ENCODE peak calls at places on chromosomes 7 and 10, in four cellular contexts. F is DMS153, R is GM20000, X is activated gamma-delta T cell treated with Interleukin-2 at 50 U/mL for 16 hours. J is an unnamed sample.

GRCh38 chr7:2169923-2170575 is 62.7 kb downstream of the MAD1L1 start:
- DNase-seq in F (peak), R (no peak), X (no peak), J (no peak)

GRCh38 chr10:125824736-125825135 is 1.4 kb downstream of the BCCIP start:
- DNase-seq in F (no peak), R (no peak), X (no peak), J (no peak)

GRCh38 chr7:96596120-96596826 is 113.4 kb downstream of the SEM1 start:
- DNase-seq in F (peak), R (no peak), X (no peak), J (peak)

GRCh38 chr7:42198296-42198695 is 38.7 kb downstream of the GLI3 start:
- DNase-seq in F (no peak), R (no peak), X (no peak), J (no peak)

GRCh38 chr10:116771101-116771705 is 28.8 kb upstream of the HSPA12A start:
- DNase-seq in F (no peak), R (no peak), X (no peak), J (no peak)

GRCh38 chr7:123792547-123792946 is 43.7 kb upstream of the WASL start:
- DNase-seq in F (no peak), R (no peak), X (no peak), J (no peak)

GRCh38 chr7:100563809-100564400 is 9.8 kb downstream of the SAP25 start:
- DNase-seq in F (no peak), R (peak), X (peak), J (peak)

GRCh38 chr7:77796960-77797359 is 1.3 kb downstream of the TMEM60 start:
- DNase-seq in F (no peak), R (no peak), X (no peak), J (no peak)

GRCh38 chr10:102776779-102777417 is 33.1 kb downstream of the WBP1L start:
- DNase-seq in F (no peak), R (no peak), X (no peak), J (no peak)

GRCh38 chr10:117126034-117126433 is 12.0 kb downstream of the VAX1 start:
- DNase-seq in F (no peak), R (no peak), X (no peak), J (no peak)

GRCh38 chr10:95319239-95319638 is 28.4 kb upstream of the PDLIM1 start:
- DNase-seq in F (no peak), R (no peak), X (no peak), J (no peak)

GRCh38 chr10:12699258-12699700 is 302.2 kb downstream of the CCDC3 start:
- DNase-seq in F (no peak), R (no peak), X (no peak), J (no peak)

GRCh38 chr10:22475527-22475856 is 130.2 kb downstream of the SPAG6 start:
- DNase-seq in F (no peak), R (no peak), X (no peak), J (no peak)

GRCh38 chr10:125543796-125544195 is 139.2 kb downstream of the TEX36 start:
- DNase-seq in F (no peak), R (no peak), X (no peak), J (no peak)

GRCh38 chr10:75617485-75618155 is 186.2 kb downstream of the LRMDA start:
- DNase-seq in F (no peak), R (no peak), X (no peak), J (no peak)

GRCh38 chr10:70809011-70809611 is 6.6 kb upstream of the SGPL1 start:
- DNase-seq in F (no peak), R (no peak), X (no peak), J (peak)

GRCh38 chr7:45984386-45985295 is 63.6 kb upstream of the IGFBP3 start:
- DNase-seq in F (no peak), R (no peak), X (no peak), J (no peak)

GRCh38 chr7:66920769-66921395 is at the start of gene TMEM248:
- DNase-seq in F (peak), R (peak), X (peak), J (peak)

GRCh38 chr10:103480521-103480920 is 1.5 kb upstream of the CALHM3 start:
- DNase-seq in F (no peak), R (no peak), X (no peak), J (no peak)

GRCh38 chr7:140542226-140542625 is 62.9 kb upstream of the MKRN1 start:
- DNase-seq in F (no peak), R (no peak), X (no peak), J (no peak)

GRCh38 chr7:133164444-133164843 is 82.6 kb upstream of the CHCHD3 start:
- DNase-seq in F (no peak), R (no peak), X (no peak), J (no peak)

GRCh38 chr7:12291870-12292269 is 80.8 kb downstream of the TMEM106B start:
- DNase-seq in F (no peak), R (peak), X (no peak), J (no peak)

GRCh38 chr7:24438232-24438631 is 135.0 kb upstream of the PALS2 start:
- DNase-seq in F (no peak), R (no peak), X (no peak), J (no peak)

GRCh38 chr10:95408931-95409873 is 118.4 kb upstream of the PDLIM1 start:
- DNase-seq in F (no peak), R (no peak), X (no peak), J (no peak)

GRCh38 chr10:110446954-110447608 is 50.6 kb upstream of the DUSP5 start:
- DNase-seq in F (no peak), R (no peak), X (no peak), J (no peak)

GRCh38 chr7:34137176-34137575 is 231.8 kb downstream of the BMPER start:
- DNase-seq in F (no peak), R (no peak), X (no peak), J (no peak)

GRCh38 chr7:140229101-140229525 is 52.3 kb upstream of the KDM7A start:
- DNase-seq in F (no peak), R (no peak), X (peak), J (no peak)

GRCh38 chr10:43249962-43250624 is 16.8 kb downstream of the RASGEF1A start:
- DNase-seq in F (no peak), R (no peak), X (peak), J (no peak)

GRCh38 chr10:95392711-95393164 is 101.9 kb upstream of the PDLIM1 start:
- DNase-seq in F (no peak), R (no peak), X (no peak), J (no peak)

GRCh38 chr10:81027223-81027622 is 489.5 kb downstream of the SH2D4B start:
- DNase-seq in F (no peak), R (no peak), X (no peak), J (no peak)

GRCh38 chr7:106205621-106206222 is 79.1 kb downstream of the NAMPT start:
- DNase-seq in F (no peak), R (peak), X (no peak), J (no peak)

GRCh38 chr7:108211382-108212201 is 81.4 kb upstream of the LAMB4 start:
- DNase-seq in F (peak), R (no peak), X (no peak), J (peak)

GRCh38 chr10:96794786-96795733 is 37.0 kb upstream of the LCOR start:
- DNase-seq in F (no peak), R (no peak), X (no peak), J (no peak)

GRCh38 chr10:130040817-130041330 is 69.8 kb downstream of the C10orf143 start:
- DNase-seq in F (no peak), R (no peak), X (no peak), J (no peak)

GRCh38 chr7:25847331-25848070 is 304.5 kb upstream of the NFE2L3 start:
- DNase-seq in F (no peak), R (no peak), X (no peak), J (no peak)

GRCh38 chr10:103816431-103816830 is 38.9 kb downstream of the SH3PXD2A start:
- DNase-seq in F (no peak), R (no peak), X (no peak), J (no peak)

GRCh38 chr7:111053035-111053434 is 37.9 kb upstream of the LRRN3 start:
- DNase-seq in F (no peak), R (no peak), X (no peak), J (peak)

J was measured in NCI-H345.